ENCODE peak calls at places on chromosomes 7 and 10, in six cellular contexts. C is uterus, P is lower lobe of right lung, X is colonic mucosa, U is upper lobe of right lung, G is A549. I is an unnamed sample.

GRCh38 chr10:117262296-117263293 is 21.7 kb downstream of the SLC18A2 start:
- DNase-seq in C (no peak), U (no peak), G (no peak), P (no peak), X (no peak), I (no peak)

GRCh38 chr7:45663167-45663921 is 89.2 kb downstream of the ADCY1 start:
- DNase-seq in C (no peak), P (no peak), X (peak), U (no peak), G (no peak), I (peak)

GRCh38 chr7:24336461-24336860 is 52.5 kb downstream of the NPY start:
- DNase-seq in P (no peak), G (no peak), X (no peak), C (no peak), U (no peak), I (no peak)

GRCh38 chr10:119090968-119091367 is 10.4 kb upstream of the EIF3A start:
- DNase-seq in U (no peak), X (peak), P (no peak), C (no peak), G (no peak), I (no peak)

GRCh38 chr10:19385846-19386455 is 337.4 kb downstream of the MALRD1 start:
- DNase-seq in U (no peak), G (no peak), P (no peak), X (no peak), C (no peak), I (no peak)

GRCh38 chr7:131039355-131039762 is 288.3 kb upstream of the MKLN1 start:
- DNase-seq in P (no peak), G (no peak), U (no peak), C (no peak), X (no peak), I (no peak)

GRCh38 chr10:16297652-16298051 is 139.2 kb upstream of the PTER start:
- DNase-seq in G (no peak), P (no peak), X (no peak), C (no peak), U (no peak), I (no peak)

GRCh38 chr7:143003393-143004051 is 23.4 kb downstream of the OR9A2 start:
- DNase-seq in X (no peak), G (peak), P (no peak), U (no peak), C (no peak), I (no peak)

GRCh38 chr7:40092152-40092551 is 42.3 kb downstream of the MPLKIP start:
- DNase-seq in P (no peak), X (no peak), U (no peak), C (no peak), G (no peak), I (no peak)

GRCh38 chr7:130897515-130898419 is 163.8 kb upstream of the KLF14 start:
- DNase-seq in X (no peak), P (no peak), C (no peak), U (no peak), G (no peak), I (no peak)

GRCh38 chr7:102931757-102932156 is 19.0 kb downstream of the LRRC17 start:
- DNase-seq in X (no peak), C (no peak), U (no peak), P (no peak), G (no peak), I (no peak)

GRCh38 chr7:72321081-72321480 is 91.1 kb downstream of the CALN1 start:
- DNase-seq in X (no peak), P (no peak), C (no peak), G (no peak), U (no peak), I (no peak)

GRCh38 chr10:102782698-102783540 is 39.2 kb downstream of the WBP1L start:
- DNase-seq in P (peak), G (no peak), U (peak), C (peak), X (peak), I (no peak)

GRCh38 chr10:110138197-110138812 is 69.1 kb upstream of the MXI1 start:
- DNase-seq in C (no peak), X (no peak), U (no peak), G (peak), P (no peak), I (no peak)

GRCh38 chr7:54880326-54880989 is 121.4 kb upstream of the SEC61G start:
- DNase-seq in X (peak), C (no peak), P (no peak), U (no peak), G (no peak), I (no peak)

GRCh38 chr7:7989133-7989984 is 20.8 kb downstream of the GLCCI1 start:
- DNase-seq in X (no peak), C (no peak), G (no peak), P (no peak), U (no peak), I (no peak)

GRCh38 chr10:26557641-26558014 is 119.5 kb downstream of the APBB1IP start:
- DNase-seq in P (no peak), U (no peak), X (no peak), C (no peak), G (no peak), I (no peak)

GRCh38 chr10:60894816-60895215 is 49.2 kb downstream of the RHOBTB1 start:
- DNase-seq in C (no peak), G (no peak), P (no peak), X (no peak), U (no peak), I (no peak)

GRCh38 chr7:119377-120163 is 72.8 kb upstream of the FAM20C start:
- DNase-seq in G (no peak), P (peak), X (peak), C (no peak), U (peak), I (no peak)

GRCh38 chr7:2999078-2999500 is 44.6 kb downstream of the CARD11 start:
- DNase-seq in U (peak), X (no peak), G (no peak), C (no peak), P (no peak), I (no peak)

GRCh38 chr7:144513332-144513731 is 109.8 kb upstream of the NOBOX start:
- DNase-seq in C (no peak), G (peak), P (no peak), U (no peak), X (no peak), I (peak)
- TF ChIP-seq CTCF in C (no peak), G (peak), P (peak), U (peak), X (no peak), I (no peak)

DNA sequence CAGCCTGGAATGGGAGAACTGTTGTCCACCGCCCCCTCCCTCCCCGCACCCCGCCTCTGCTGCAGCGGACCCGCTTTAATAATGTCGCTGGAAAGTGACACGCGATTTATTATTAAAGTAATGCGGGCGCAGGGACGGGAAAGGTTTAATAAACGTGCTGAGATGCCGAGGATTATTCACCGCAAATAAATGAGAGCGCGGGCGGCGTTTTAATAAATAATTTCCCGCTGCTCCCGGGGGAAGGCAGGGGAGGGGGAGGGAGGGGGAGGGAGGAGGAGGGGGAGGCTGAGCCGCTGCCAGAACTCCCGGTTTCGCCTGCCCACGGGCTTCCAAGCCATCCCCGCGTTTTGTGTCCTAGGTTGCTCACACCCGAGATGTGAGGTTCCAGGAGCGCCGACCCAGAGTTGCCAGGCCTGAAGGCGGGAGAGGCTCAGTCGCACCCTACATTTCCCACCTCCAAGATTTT is 5.1 kb downstream of the KAZALD1 start:
- DNase-seq in U (no peak), C (no peak), X (peak), G (peak), P (no peak), I (no peak)
- TF ChIP-seq CTCF in U (no peak), C (no peak), X (no peak), G (no peak), P (no peak), I (no peak)

GRCh38 chr7:47937711-47938573 is 10.3 kb downstream of the PKD1L1 start:
- DNase-seq in U (no peak), C (no peak), X (no peak), P (no peak), G (no peak), I (no peak)

GRCh38 chr7:47937065-47937687 is 11.1 kb downstream of the PKD1L1 start:
- DNase-seq in X (no peak), U (no peak), C (no peak), G (no peak), P (no peak), I (no peak)

GRCh38 chr7:47940482-47941001 is 7.7 kb downstream of the PKD1L1 start:
- DNase-seq in X (peak), C (no peak), U (no peak), P (no peak), G (no peak), I (no peak)

GRCh38 chr7:47939425-47940036 is 8.7 kb downstream of the PKD1L1 start:
- DNase-seq in C (no peak), X (no peak), P (no peak), U (no peak), G (no peak), I (no peak)

DNA sequence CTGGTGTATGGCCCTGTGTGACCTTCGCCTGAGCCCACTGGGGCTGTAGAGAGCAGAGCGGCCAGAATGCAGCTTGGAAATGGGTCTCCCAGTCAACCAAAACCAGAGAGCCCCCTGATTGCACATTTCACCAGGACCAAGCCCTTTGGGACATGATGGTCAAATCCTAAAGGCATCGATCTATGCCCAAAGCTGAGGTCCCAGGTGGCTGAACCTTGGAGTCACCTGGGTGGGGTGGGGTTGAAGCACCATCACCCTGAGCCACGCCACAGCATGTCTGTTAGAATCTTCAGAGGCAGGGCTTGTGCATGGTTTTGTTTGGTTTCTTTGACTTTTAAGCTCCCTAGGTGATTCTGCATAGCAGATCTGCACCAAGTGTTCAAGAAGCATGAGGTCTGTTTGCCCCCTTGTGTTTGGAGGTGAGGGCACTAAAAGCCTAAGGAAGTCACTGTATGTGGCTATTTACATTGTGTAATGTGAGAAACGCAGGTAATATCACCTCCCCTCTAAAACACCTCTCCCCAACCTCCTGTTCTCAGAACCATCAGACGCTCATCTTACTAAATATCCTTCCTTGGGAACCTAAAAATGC is 9.6 kb downstream of the PKD1L1 start:
- DNase-seq in X (no peak), C (no peak), G (no peak), P (no peak), U (no peak), I (no peak)
- TF ChIP-seq CTCF in X (no peak), C (no peak), G (peak), P (no peak), U (no peak), I (no peak)

GRCh38 chr7:49488573-49488972 is 284.9 kb upstream of the VWC2 start:
- DNase-seq in P (no peak), X (no peak), U (no peak), C (no peak), G (no peak), I (no peak)

GRCh38 chr7:49479936-49480544 is 293.4 kb upstream of the VWC2 start:
- DNase-seq in X (no peak), G (no peak), U (no peak), P (no peak), C (no peak), I (no peak)

GRCh38 chr7:49479421-49479820 is 294.0 kb upstream of the VWC2 start:
- DNase-seq in P (no peak), C (no peak), U (no peak), X (no peak), G (no peak), I (no peak)

GRCh38 chr7:49486974-49487919 is 286.2 kb upstream of the VWC2 start:
- DNase-seq in G (no peak), P (no peak), U (no peak), X (no peak), C (no peak), I (no peak)

GRCh38 chr7:49483142-49483541 is 290.3 kb upstream of the VWC2 start:
- DNase-seq in G (no peak), X (peak), C (no peak), P (no peak), U (no peak), I (no peak)
- TF ChIP-seq CTCF in G (no peak), X (peak), C (no peak), P (no peak), U (peak), I (no peak)

GRCh38 chr10:122196218-122196617 is 74.9 kb upstream of the BTBD16 start:
- DNase-seq in C (no peak), U (no peak), P (no peak), X (no peak), G (no peak), I (no peak)

GRCh38 chr10:122199070-122199469 is 72.0 kb upstream of the BTBD16 start:
- DNase-seq in C (no peak), P (no peak), X (no peak), U (no peak), G (no peak), I (no peak)

GRCh38 chr10:122199689-122200088 is 71.4 kb upstream of the BTBD16 start:
- DNase-seq in X (no peak), U (no peak), G (no peak), P (no peak), C (no peak), I (no peak)

GRCh38 chr10:122198631-122199030 is 72.5 kb upstream of the BTBD16 start:
- DNase-seq in C (no peak), U (no peak), P (no peak), G (no peak), X (no peak), I (no peak)

DNA sequence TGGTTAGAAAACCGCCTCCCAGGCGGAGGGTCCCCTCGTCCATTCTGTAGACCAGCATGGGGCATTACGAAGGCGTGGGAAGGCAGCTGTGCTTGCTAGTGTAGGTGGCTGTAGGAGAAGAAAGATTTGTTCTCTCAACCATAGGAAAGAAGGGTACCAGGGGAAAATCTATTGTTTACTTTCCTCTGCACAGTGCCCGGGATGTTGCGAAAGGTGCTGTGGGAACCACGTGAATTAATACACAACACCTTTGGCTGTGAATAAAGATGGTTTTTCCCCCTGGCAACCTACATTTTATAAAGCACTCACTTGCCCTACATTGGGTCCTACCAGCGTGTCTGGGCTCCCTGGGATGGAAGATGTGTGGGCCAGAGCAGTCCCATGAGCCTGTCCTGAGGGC is 73.3 kb upstream of the BTBD16 start:
- DNase-seq in C (no peak), U (no peak), G (no peak), X (no peak), P (no peak), I (no peak)
- TF ChIP-seq CTCF in C (no peak), U (no peak), G (no peak), X (no peak), P (no peak), I (no peak)

DNA sequence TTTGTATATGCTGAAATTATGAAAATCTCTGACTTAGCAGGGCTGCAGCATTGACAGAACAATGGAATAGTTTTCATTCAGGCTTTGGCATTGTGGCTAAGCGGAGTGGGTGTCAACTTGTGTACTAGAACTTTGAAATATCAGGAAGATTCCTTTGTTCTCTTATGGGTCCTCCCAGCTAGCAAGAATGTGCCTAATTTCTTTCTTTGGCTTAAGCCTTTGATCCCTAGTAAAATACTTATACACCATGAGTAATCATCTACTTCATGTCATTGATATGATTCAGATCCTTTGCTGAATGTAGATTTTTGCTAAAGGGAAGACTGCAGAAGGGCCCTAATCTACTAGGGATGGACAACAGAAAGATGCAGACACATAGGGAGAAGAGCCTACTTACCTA is 6.2 kb downstream of the AVL9 start:
- DNase-seq in C (no peak), U (no peak), G (no peak), P (no peak), X (no peak), I (no peak)
- TF ChIP-seq CTCF in C (no peak), U (no peak), G (no peak), P (no peak), X (no peak), I (no peak)

DNA sequence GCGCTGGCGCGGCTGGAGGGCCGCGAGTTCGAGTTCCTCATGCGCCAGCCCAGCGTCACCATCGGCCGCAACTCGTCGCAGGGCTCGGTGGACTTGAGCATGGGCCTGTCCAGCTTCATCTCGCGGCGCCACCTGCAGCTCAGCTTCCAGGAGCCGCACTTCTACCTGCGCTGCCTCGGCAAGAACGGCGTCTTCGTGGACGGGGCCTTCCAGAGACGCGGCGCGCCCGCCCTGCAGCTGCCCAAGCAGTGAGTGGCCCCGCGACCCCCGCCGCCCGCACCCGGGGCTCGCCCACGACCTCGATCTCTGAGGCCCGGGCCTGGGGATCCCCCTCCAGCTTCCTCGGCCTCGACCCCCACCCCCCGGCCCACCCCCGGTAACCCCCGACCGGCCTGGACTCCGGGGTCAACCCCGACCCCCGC is 537 bp downstream of the FOXK1 start:
- DNase-seq in U (peak), C (peak), X (peak), G (no peak), P (peak), I (peak)
- TF ChIP-seq CTCF in U (no peak), C (no peak), X (no peak), G (peak), P (no peak), I (no peak)

GRCh38 chr10:3807928-3808496 is 23.0 kb upstream of the KLF6 start:
- DNase-seq in X (no peak), G (no peak), C (no peak), U (no peak), P (no peak), I (no peak)
- TF ChIP-seq CTCF in X (no peak), G (no peak), C (no peak), U (no peak), P (no peak), I (no peak)

DNA sequence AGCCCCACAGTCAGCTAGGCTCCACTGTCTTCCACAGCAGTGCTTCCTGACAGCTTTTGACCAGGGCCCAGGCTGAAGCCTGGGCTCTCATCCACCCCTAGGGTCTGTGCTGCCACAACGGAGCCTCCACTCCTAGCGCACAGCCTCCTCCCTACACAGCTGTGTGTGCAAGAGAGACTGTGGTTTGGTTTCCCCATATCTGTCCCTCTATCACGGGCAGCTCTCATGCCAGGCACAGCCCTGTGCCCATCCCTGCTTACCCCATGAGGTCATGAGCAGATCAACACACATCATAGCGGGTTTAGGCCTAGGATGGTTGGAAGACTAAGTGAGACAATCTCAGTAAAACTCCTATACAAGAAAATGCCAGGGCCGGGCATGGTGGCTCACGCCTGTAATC is 61.7 kb upstream of the PLXNA4 start:
- DNase-seq in C (no peak), P (no peak), X (no peak), U (no peak), G (no peak), I (no peak)
- TF ChIP-seq CTCF in C (no peak), P (no peak), X (no peak), U (no peak), G (no peak), I (no peak)